ENCODE peak calls at places on chromosomes 3 and 15, in six cellular contexts. F is endothelial cell of umbilical vein, D is WTC11, U is endothelial cell, J is foreskin fibroblast, O is PC-9. W is an unnamed sample.

GRCh38 chr3:189636048-189636447 is 4.9 kb downstream of the TP63 start:
- DNase-seq in F (no peak), D (no peak), U (no peak), J (no peak), O (no peak), W (no peak)

GRCh38 chr3:187661267-187661666 is 8.9 kb downstream of the SST start:
- DNase-seq in F (no peak), D (no peak), U (no peak), J (no peak), O (no peak), W (no peak)

GRCh38 chr3:100159564-100160153 is 45.4 kb upstream of the FILIP1L start:
- DNase-seq in F (peak; percentile 94), D (no peak), U (no peak), J (peak; percentile 46), O (peak; percentile 97), W (peak; percentile 50)

GRCh38 chr3:139281096-139281495 is 62.7 kb upstream of the MRPS22 start:
- DNase-seq in F (no peak), D (no peak), U (no peak), J (peak; percentile 75), O (no peak), W (peak; percentile 25)

GRCh38 chr15:88106063-88106462 is 150.5 kb downstream of the NTRK3 start:
- DNase-seq in F (no peak), D (no peak), U (no peak), J (no peak), O (no peak), W (no peak)

GRCh38 chr15:66588971-66589370 is 23.2 kb upstream of the LCTL start:
- DNase-seq in F (no peak), D (peak; percentile 51), U (no peak), J (no peak), O (no peak), W (no peak)

GRCh38 chr3:15284121-15284889 is 48.1 kb downstream of the SH3BP5 start:
- DNase-seq in F (no peak), D (no peak), U (no peak), J (no peak), O (no peak), W (no peak)

GRCh38 chr15:47293763-47294162 is 423.5 kb upstream of the SEMA6D start:
- DNase-seq in F (no peak), D (no peak), U (no peak), J (peak; percentile 86), O (no peak), W (peak; percentile 91)

GRCh38 chr3:139482206-139482605 is 5.9 kb upstream of the RBP2 start:
- DNase-seq in F (no peak), D (no peak), U (no peak), J (no peak), O (no peak), W (no peak)

GRCh38 chr3:195240939-195241338 is 30.0 kb downstream of the XXYLT1 start:
- DNase-seq in F (no peak), D (no peak), U (no peak), J (no peak), O (no peak), W (no peak)

GRCh38 chr3:141960731-141961130 is 84.3 kb downstream of the ATP1B3 start:
- DNase-seq in F (no peak), D (no peak), U (no peak), J (peak; percentile 28), O (no peak), W (no peak)

GRCh38 chr3:106510206-106510605 is 641.4 kb upstream of the CBLB start:
- DNase-seq in F (no peak), D (no peak), U (no peak), J (peak; percentile 10), O (no peak), W (no peak)

GRCh38 chr3:197024881-197025735 is 4.5 kb downstream of the MELTF start:
- DNase-seq in F (no peak), D (no peak), U (no peak), J (no peak), O (no peak), W (no peak)

GRCh38 chr3:31103623-31104180 is 209.2 kb upstream of the GADL1 start:
- DNase-seq in F (no peak), D (no peak), U (no peak), J (no peak), O (no peak), W (no peak)

GRCh38 chr3:152505926-152506325 is 237.2 kb downstream of the MBNL1 start:
- DNase-seq in F (no peak), D (no peak), U (no peak), J (no peak), O (no peak), W (no peak)

GRCh38 chr15:86711476-86711875 is 631.8 kb downstream of the AGBL1 start:
- DNase-seq in F (no peak), D (no peak), U (no peak), J (no peak), O (no peak), W (no peak)

GRCh38 chr3:52339612-52340011 is 23.5 kb downstream of the DNAH1 start:
- DNase-seq in F (peak; percentile 74), D (peak; percentile 35), U (peak; percentile 60), J (peak; percentile 62), O (peak; percentile 68), W (peak; percentile 76)

GRCh38 chr3:38579146-38579545 is 70.3 kb downstream of the SCN5A start:
- DNase-seq in F (no peak), D (peak; percentile 52), U (no peak), J (peak; percentile 3), O (no peak), W (no peak)

GRCh38 chr3:69410301-69410700 is 24.4 kb upstream of the FRMD4B start:
- DNase-seq in F (peak; percentile 89), D (peak; percentile 65), U (peak; percentile 75), J (no peak), O (no peak), W (peak; percentile 22)

GRCh38 chr3:63875510-63875909 is 11.8 kb downstream of the ATXN7 start:
- DNase-seq in F (no peak), D (no peak), U (no peak), J (no peak), O (no peak), W (no peak)

GRCh38 chr3:79367066-79367465 is 400.7 kb downstream of the ROBO1 start:
- DNase-seq in F (peak; percentile 55), D (no peak), U (no peak), J (peak; percentile 42), O (no peak), W (no peak)

GRCh38 chr3:113585720-113586119 is 53.4 kb downstream of the SIDT1 start:
- DNase-seq in F (no peak), D (no peak), U (no peak), J (no peak), O (no peak), W (no peak)

DNA sequence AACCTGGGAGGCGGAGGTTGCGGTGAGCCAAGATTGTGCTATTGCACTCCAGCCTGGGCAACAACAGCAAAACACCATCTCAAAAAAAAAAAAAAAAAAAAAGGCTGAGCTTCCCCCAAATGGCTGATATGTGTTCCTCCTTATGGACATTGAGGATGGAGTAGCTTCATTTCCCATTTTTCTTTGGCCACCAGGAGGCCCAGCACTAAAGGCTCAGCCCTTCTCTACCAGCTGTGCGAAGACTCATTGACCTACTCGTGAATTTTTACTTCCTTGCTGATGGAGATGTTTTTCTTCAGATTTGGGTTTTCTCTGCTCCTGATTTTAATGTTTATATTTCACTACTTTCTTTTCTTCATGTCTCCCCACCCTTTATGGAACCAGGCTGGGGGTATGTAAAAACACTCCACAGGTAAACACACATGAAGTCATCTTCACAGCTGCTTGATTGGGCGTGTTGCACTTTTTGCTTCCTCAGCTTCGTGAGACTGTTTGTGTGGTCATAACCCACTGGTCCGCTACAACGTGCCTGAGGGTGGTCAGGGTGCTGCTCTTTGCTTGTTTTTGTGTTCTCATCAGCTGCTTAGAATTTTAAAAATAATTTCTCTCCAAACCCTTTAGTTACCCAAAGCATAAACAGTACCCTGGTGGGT is 13.5 kb downstream of the SEMA4B start:
- DNase-seq in F (no peak), D (no peak), U (no peak), J (no peak), O (no peak), W (no peak)
- TF ChIP-seq CTCF in F (no peak), D (no peak), U (peak; percentile 17), J (peak; percentile 31), O (peak; percentile 31), W (no peak)

GRCh38 chr15:40807028-40807887 is at the start of the genes DNAJC17 and ZFYVE19:
- DNase-seq in F (peak; percentile 98), D (peak; percentile 97), U (peak; percentile 92), J (peak; percentile 97), O (peak; percentile 91), W (peak; percentile 94)
- TF ChIP-seq CTCF in F (no peak), D (no peak), U (no peak), J (no peak), O (no peak), W (no peak)

GRCh38 chr3:171326717-171327440 is 133.3 kb downstream of the TNIK start:
- DNase-seq in F (no peak), D (no peak), U (no peak), J (no peak), O (peak; percentile 77), W (no peak)

GRCh38 chr3:171327441-171328174 is 132.6 kb downstream of the TNIK start:
- DNase-seq in F (no peak), D (no peak), U (no peak), J (no peak), O (peak; percentile 58), W (no peak)

GRCh38 chr3:171329759-171330158 is 130.4 kb downstream of the TNIK start:
- DNase-seq in F (no peak), D (no peak), U (no peak), J (no peak), O (no peak), W (no peak)

GRCh38 chr3:171330936-171331335 is 129.3 kb downstream of the TNIK start:
- DNase-seq in F (no peak), D (no peak), U (no peak), J (no peak), O (no peak), W (no peak)

DNA sequence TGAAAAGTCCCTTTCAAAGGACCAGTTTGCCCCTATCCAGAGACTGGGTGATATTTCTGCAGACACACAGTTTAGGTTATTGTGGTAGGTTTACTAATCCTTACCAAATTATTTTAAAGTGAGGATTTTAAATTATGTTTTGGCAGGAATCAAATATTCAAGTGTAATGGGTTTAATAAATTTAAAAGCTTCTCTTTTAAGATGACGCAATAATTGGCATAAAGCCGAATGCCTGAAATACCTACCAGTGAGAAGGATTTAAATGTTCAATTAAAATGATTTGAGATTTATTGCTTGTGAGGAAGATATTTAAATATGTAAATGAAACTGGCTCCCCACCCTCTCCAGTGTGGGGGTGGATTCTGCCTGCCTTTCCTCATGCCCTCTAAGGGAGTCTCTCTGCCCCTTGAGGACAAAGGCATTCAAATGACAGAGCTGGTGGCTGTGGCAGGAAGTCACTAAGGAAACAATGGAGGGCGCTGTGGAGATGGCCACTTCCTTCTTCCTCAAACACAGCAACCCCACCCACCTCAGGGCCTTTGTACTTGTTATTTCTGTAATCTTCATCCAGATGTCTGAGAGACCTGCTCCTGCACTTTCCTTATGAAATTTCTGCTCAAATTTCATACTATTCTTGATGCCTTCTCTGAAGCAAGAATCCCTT is 131.7 kb downstream of the TNIK start:
- DNase-seq in F (no peak), D (peak; percentile 22), U (peak; percentile 39), J (no peak), O (peak; percentile 57), W (no peak)
- TF ChIP-seq CTCF in F (peak; percentile 5), D (peak; percentile 18), U (no peak), J (no peak), O (peak; percentile 24), W (peak; percentile 1)

DNA sequence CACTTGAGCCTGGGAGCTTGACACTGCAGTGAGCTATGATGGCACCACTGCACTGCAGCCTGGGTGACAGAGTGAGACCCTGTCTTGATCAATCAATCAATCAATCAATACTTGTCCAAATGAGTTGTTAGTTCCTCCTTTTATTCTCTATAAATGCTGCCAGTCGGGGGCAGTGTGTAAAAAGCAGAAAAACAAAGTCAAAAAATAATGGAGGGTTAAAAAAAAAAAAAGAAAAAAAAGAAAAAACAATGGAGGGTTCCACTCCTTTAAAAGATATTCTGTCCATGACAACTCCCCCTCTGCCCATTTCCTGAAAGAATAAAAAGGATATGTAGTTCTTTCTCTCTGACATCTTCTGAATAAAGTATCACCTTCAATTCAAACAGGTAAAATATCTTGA is 1068.6 kb downstream of the FHIT start:
- DNase-seq in F (no peak), D (no peak), U (no peak), J (no peak), O (no peak), W (no peak)
- TF ChIP-seq CTCF in F (no peak), D (no peak), U (peak; percentile 40), J (no peak), O (no peak), W (no peak)